ENCODE peak calls at places on chromosomes 4 and X, in four cellular contexts. X, A, M and W are unnamed samples.

GRCh38 chr4:25358515-25359275 is 18.4 kb upstream of the ANAPC4 start:
- DNase-seq in A (no peak), M (no peak), X (no peak), W (no peak)

GRCh38 chr4:55947912-55948725 is 626 bp upstream of the CEP135 start:
- DNase-seq in A (no peak), M (no peak), X (peak), W (peak)

GRCh38 chr4:147984065-147984777 is 252.3 kb downstream of the ARHGAP10 start:
- DNase-seq in A (no peak), X (peak), M (no peak), W (peak)

GRCh38 chrX:54116391-54116790 is 66.7 kb downstream of the FAM120C start:
- DNase-seq in X (no peak), A (no peak), M (no peak), W (no peak)

GRCh38 chr4:95086532-95086931 is 328.8 kb downstream of the BMPR1B start:
- DNase-seq in X (no peak), M (no peak), A (no peak), W (no peak)

GRCh38 chr4:159227378-159227777 is 124.5 kb downstream of the RAPGEF2 start:
- DNase-seq in A (no peak), X (peak), M (no peak), W (peak)

GRCh38 chr4:6309755-6310154 is 40.1 kb downstream of the WFS1 start:
- DNase-seq in A (no peak), X (no peak), M (no peak), W (no peak)

GRCh38 chr4:122309988-122310626 is 68.7 kb upstream of the ADAD1 start:
- DNase-seq in M (no peak), X (peak), A (no peak), W (peak)

GRCh38 chr4:29037501-29037900 is 1682.7 kb upstream of the PCDH7 start:
- DNase-seq in M (no peak), X (no peak), A (no peak), W (no peak)

GRCh38 chr4:112170451-112170993 is 25.3 kb downstream of the FAM241A start:
- DNase-seq in X (peak), A (no peak), M (no peak), W (peak)

GRCh38 chr4:176792348-176793059 is at the start of gene VEGFC:
- DNase-seq in M (peak), A (no peak), X (peak), W (peak)

GRCh38 chrX:118346258-118347094 is 570 bp downstream of the WDR44 start:
- DNase-seq in A (peak), M (no peak), X (no peak), W (peak)

GRCh38 chr4:38949416-38950051 is 81.9 kb downstream of the FAM114A1 start:
- DNase-seq in X (peak), A (no peak), M (no peak), W (peak)

GRCh38 chrX:47452112-47452511 is 30.9 kb downstream of the ZNF41 start:
- DNase-seq in M (no peak), X (no peak), A (no peak), W (no peak)

GRCh38 chr4:103493450-103494159 is 226.2 kb downstream of the TACR3 start:
- DNase-seq in A (no peak), X (no peak), M (no peak), W (no peak)

GRCh38 chr4:140858897-140859296 is 102.7 kb upstream of the TBC1D9 start:
- DNase-seq in A (no peak), X (no peak), M (no peak), W (no peak)

GRCh38 chr4:151797131-151797530 is 36.3 kb upstream of the GATB start:
- DNase-seq in A (no peak), X (no peak), M (no peak), W (no peak)

GRCh38 chr4:150949342-150949741 is 65.7 kb downstream of the LRBA start:
- DNase-seq in M (no peak), X (no peak), A (no peak), W (no peak)

GRCh38 chrX:150362599-150363481 is at the start of gene MAMLD1:
- DNase-seq in X (peak), A (peak), M (peak), W (peak)

GRCh38 chrX:103356023-103356798 is at the start of gene TCEAL9:
- DNase-seq in A (peak), M (peak), X (peak), W (peak)

DNA sequence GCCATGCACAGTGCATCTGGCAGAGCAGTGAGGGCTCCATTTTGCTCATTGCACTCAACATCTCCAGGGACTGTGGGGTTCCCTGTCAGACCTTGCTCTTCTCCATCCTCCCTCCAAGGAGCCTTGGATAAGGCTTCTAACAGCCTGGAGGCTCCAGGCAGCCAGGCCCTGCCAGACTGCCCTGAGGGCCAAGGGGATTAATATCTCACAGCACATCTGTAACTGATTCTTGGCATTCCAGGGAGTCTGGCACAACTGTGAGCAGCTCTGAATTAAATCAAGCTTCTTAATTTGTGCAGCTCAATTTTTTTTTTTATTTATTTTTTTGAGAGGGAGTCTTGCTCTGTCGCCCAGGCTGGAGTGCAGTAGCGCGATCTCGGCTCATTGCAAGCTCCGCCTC is 224.5 kb upstream of the PGRMC2 start:
- DNase-seq in M (no peak), X (no peak), A (no peak), W (no peak)
- H3K4me3 ChIP-seq in M (no peak), X (no peak), A (no peak), W (no peak)

GRCh38 chrX:73262991-73263390 is 48.3 kb upstream of the NAP1L2 start:
- DNase-seq in M (no peak), X (peak), A (no peak), W (no peak)
- TF ChIP-seq CTCF in M (no peak), X (peak), A (no peak), W (no peak)

GRCh38 chr4:14028862-14029261 is 401.3 kb upstream of the BOD1L1 start:
- DNase-seq in A (no peak), X (no peak), M (no peak), W (no peak)
- H3K4me3 ChIP-seq in A (no peak), X (no peak), M (no peak), W (no peak)

GRCh38 chr4:171719691-171720090 is 93.5 kb upstream of the GALNTL6 start:
- DNase-seq in M (no peak), A (no peak), X (no peak), W (no peak)

GRCh38 chr4:171715973-171716372 is 97.2 kb upstream of the GALNTL6 start:
- DNase-seq in M (no peak), A (no peak), X (no peak), W (no peak)

GRCh38 chr4:171717231-171717720 is 95.9 kb upstream of the GALNTL6 start:
- DNase-seq in X (no peak), A (no peak), M (no peak), W (no peak)

GRCh38 chr4:171714791-171715454 is 98.3 kb upstream of the GALNTL6 start:
- DNase-seq in A (no peak), X (no peak), M (no peak), W (no peak)

GRCh38 chr4:171718069-171718468 is 95.1 kb upstream of the GALNTL6 start:
- DNase-seq in X (no peak), M (no peak), A (no peak), W (no peak)
- TF ChIP-seq CTCF in X (no peak), M (no peak), A (no peak), W (no peak)